ENCODE peak calls at places on chromosomes 5 and 9, in ten cellular contexts. E, W, P, A, B, U, N, L, H and Q are unnamed samples.

GRCh38 chr9:112002131-112002846 is 105.7 kb downstream of the UGCG start:
- DNase-seq in E (no peak), W (no peak), P (no peak), A (no peak), B (no peak), U (no peak), N (peak), L (no peak), H (no peak), Q (no peak)

GRCh38 chr5:181243521-181244307 is at the start of gene RACK1:
- DNase-seq in E (peak), W (peak), P (peak), A (peak), B (peak), U (peak), N (peak), L (no peak), H (peak), Q (peak)

GRCh38 chr9:131715906-131716305 is 24.0 kb downstream of the RAPGEF1 start:
- DNase-seq in E (no peak), W (no peak), P (peak), A (no peak), B (no peak), U (no peak), N (no peak), L (no peak), H (peak), Q (no peak)

GRCh38 chr5:146565764-146566163 is 49.8 kb upstream of the GPR151 start:
- DNase-seq in E (peak), W (peak), P (no peak), A (peak), B (no peak), U (no peak), N (no peak), L (peak), H (no peak), Q (no peak)

GRCh38 chr5:143592648-143593047 is 189.2 kb upstream of the NR3C1 start:
- DNase-seq in E (no peak), W (no peak), P (no peak), A (peak), B (no peak), U (no peak), N (no peak), L (no peak), H (no peak), Q (no peak)

GRCh38 chr5:161541-162110 is 29.7 kb upstream of the LRRC14B start:
- DNase-seq in E (no peak), W (no peak), P (peak), A (no peak), B (peak), U (no peak), N (no peak), L (no peak), H (no peak), Q (no peak)

GRCh38 chr9:100437860-100438805 is 11.2 kb downstream of the MSANTD3 start:
- DNase-seq in E (peak), W (peak), P (peak), A (peak), B (no peak), U (peak), N (peak), L (peak), H (peak), Q (peak)

GRCh38 chr9:83355024-83355444 is 183.2 kb downstream of the FRMD3 start:
- DNase-seq in E (no peak), W (no peak), P (no peak), A (no peak), B (no peak), U (no peak), N (no peak), L (peak), H (no peak), Q (no peak)

GRCh38 chr5:119451561-119451960 is 736 bp upstream of the HSD17B4 start:
- DNase-seq in E (no peak), W (no peak), P (no peak), A (no peak), B (no peak), U (no peak), N (no peak), L (no peak), H (no peak), Q (no peak)
- TF ChIP-seq CTCF in E (no peak), W (no peak), P (no peak), A (no peak), B (no peak), U (no peak), N (no peak), L (no peak), H (no peak), Q (no peak)

GRCh38 chr9:122392714-122393113 is 21.9 kb downstream of the PTGS1 start:
- DNase-seq in E (no peak), W (no peak), P (no peak), A (no peak), B (no peak), U (no peak), N (no peak), L (no peak), H (no peak), Q (no peak)

GRCh38 chr9:122393284-122393983 is 22.6 kb downstream of the PTGS1 start:
- DNase-seq in E (no peak), W (no peak), P (no peak), A (no peak), B (no peak), U (no peak), N (no peak), L (no peak), H (no peak), Q (no peak)

GRCh38 chr9:122394265-122395242 is 23.7 kb downstream of the PTGS1 start:
- DNase-seq in E (peak), W (no peak), P (peak), A (no peak), B (no peak), U (no peak), N (peak), L (peak), H (no peak), Q (no peak)

GRCh38 chr9:122389799-122390481 is 19.1 kb downstream of the PTGS1 start:
- DNase-seq in E (no peak), W (no peak), P (no peak), A (no peak), B (no peak), U (peak), N (peak), L (no peak), H (no peak), Q (peak)

GRCh38 chr9:122392284-122392683 is 21.5 kb downstream of the PTGS1 start:
- DNase-seq in E (no peak), W (no peak), P (no peak), A (no peak), B (no peak), U (no peak), N (peak), L (no peak), H (no peak), Q (no peak)
- TF ChIP-seq CTCF in E (no peak), W (no peak), P (no peak), A (no peak), B (no peak), U (no peak), N (no peak), L (no peak), H (no peak), Q (no peak)

GRCh38 chr9:128771745-128772519 is at the start of gene ZER1:
- DNase-seq in E (peak), W (peak), P (peak), A (peak), B (peak), U (peak), N (peak), L (peak), H (peak), Q (peak)
- TF ChIP-seq CTCF in E (no peak), W (no peak), P (no peak), A (no peak), B (no peak), U (no peak), N (no peak), L (no peak), H (no peak), Q (no peak)

GRCh38 chr9:76298497-76299144 is 95.6 kb downstream of the RFK start:
- DNase-seq in E (no peak), W (no peak), P (no peak), A (no peak), B (no peak), U (no peak), N (no peak), L (no peak), H (no peak), Q (no peak)
- TF ChIP-seq CTCF in E (no peak), W (no peak), P (no peak), A (no peak), B (no peak), U (no peak), N (peak), L (no peak), H (no peak), Q (no peak)

DNA sequence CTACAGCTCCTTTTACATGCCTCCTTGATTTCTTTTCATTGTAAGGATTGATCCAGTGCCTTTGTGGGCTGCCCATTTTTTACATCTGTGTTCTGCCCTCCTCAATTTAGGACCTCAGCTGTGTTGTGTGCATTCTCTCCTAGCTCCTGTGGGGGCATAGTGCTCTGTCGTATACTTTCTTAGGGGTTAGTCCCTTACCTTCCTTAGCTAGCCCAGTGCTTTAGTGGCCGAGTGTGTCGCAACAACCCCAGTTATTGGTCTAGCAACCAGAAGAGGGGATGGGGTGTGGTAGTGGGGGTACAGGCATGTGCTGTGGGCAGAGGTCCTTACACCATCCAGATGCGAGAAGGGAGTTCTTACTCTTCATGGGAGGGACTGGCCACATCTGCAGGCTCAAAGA is 12.1 kb downstream of the MTRR start:
- DNase-seq in E (no peak), W (no peak), P (no peak), A (no peak), B (no peak), U (no peak), N (no peak), L (no peak), H (no peak), Q (no peak)
- TF ChIP-seq CTCF in E (no peak), W (no peak), P (no peak), A (no peak), B (no peak), U (no peak), N (no peak), L (no peak), H (no peak), Q (no peak)

DNA sequence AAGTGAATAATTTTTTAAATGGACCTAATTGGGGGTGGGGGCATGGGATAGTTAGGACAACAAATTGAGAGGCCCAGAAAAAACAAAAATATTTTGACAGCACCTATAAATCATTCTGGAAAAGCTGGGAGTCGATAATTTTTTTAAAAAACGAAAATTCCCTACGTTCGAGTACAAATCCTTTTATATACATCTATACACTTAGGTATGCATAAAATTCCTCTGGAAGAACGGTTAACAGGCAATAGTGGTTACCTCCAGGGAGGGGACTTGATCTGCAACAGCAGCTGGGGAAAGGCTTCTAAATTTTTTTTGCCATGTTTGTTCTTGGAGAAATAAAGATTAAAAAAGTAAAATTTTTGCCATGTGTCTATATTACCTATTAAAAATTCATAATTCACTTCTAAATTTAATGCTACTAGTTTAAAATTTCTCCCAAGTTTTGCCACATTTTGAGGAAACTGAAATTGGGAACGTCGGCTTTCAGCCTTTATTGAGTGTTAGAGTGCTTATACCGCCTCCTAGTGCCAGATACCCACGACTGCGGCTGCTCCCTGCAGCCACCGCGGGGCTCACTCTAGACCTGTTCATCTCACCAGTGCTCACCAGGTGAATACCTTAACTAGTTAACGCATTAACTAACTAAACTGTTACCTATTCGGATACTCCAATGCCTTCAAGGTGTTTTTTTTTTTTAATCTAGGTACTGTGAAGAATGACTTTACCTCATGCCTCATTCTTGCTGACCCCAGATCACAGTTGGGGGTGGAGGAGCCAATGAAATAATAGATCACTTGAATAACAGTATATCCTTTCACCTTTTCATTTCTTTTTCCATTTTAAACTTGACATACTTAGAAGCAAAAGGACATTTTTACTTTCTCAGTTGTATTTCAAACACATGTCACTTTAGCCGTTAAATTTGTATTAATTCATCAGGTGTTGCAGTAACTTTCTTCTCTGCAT is 1.8 kb upstream of the BHMT start:
- DNase-seq in E (no peak), W (peak), P (peak), A (peak), B (no peak), U (no peak), N (no peak), L (no peak), H (peak), Q (no peak)
- TF ChIP-seq CTCF in E (peak), W (peak), P (peak), A (peak), B (peak), U (no peak), N (peak), L (peak), H (peak), Q (no peak)

DNA sequence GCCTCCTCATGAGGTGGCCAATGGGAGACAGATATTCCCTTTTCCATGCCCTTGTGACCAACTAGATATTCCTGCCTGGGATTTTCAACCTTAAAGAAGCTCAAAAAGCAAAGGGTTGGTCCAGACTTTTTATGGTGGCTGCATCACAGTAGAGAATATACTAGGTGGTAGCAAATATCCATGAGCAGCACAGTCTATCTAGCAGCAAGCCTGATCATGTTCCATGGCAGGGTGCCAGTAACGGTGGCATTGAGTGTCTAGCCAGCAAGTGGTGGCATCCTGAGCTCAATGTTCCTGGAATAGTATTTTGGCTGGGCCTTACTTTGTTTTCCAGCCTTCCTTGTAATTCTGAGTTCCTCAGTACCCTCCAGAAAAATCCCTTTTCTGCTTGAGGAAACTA is 25.8 kb downstream of the CDC25C start:
- DNase-seq in E (no peak), W (peak), P (peak), A (no peak), B (no peak), U (no peak), N (no peak), L (no peak), H (peak), Q (no peak)
- TF ChIP-seq CTCF in E (no peak), W (no peak), P (peak), A (no peak), B (no peak), U (no peak), N (no peak), L (no peak), H (no peak), Q (no peak)

GRCh38 chr5:16457451-16457850 is 8.1 kb downstream of the ZNF622 start:
- DNase-seq in E (no peak), W (no peak), P (no peak), A (no peak), B (no peak), U (no peak), N (no peak), L (no peak), H (no peak), Q (no peak)
- TF ChIP-seq CTCF in E (no peak), W (no peak), P (peak), A (no peak), B (no peak), U (no peak), N (no peak), L (no peak), H (no peak), Q (no peak)